ENCODE peak calls at places on chromosomes 3 and 15, in five cellular contexts. One of them, this sample, is unnamed.

GRCh38 chr3:119091936-119092677 is 53.9 kb upstream of the TEX55 start:
- DNase-seq in NCI-H1092: no peak
- DNase-seq in AG09319: no peak
- DNase-seq in activated naive CD8-positive, alpha-beta T cell treated with anti-CD3 and anti-CD28 coated beads, Interleukin-2, amount 50 U/mL, for 24 hours: no peak
- DNase-seq in fibroblast of mammary gland: no peak
- DNase-seq in this sample: no peak

GRCh38 chr3:50324351-50325144 is 2.0 kb upstream of the HYAL2 start:
- DNase-seq in NCI-H1092: peak
- DNase-seq in AG09319: no peak
- DNase-seq in activated naive CD8-positive, alpha-beta T cell treated with anti-CD3 and anti-CD28 coated beads, Interleukin-2, amount 50 U/mL, for 24 hours: peak
- DNase-seq in fibroblast of mammary gland: peak
- DNase-seq in this sample: no peak

GRCh38 chr3:28989646-28990089 is 291.2 kb upstream of the RBMS3 start:
- DNase-seq in NCI-H1092: no peak
- DNase-seq in AG09319: no peak
- DNase-seq in activated naive CD8-positive, alpha-beta T cell treated with anti-CD3 and anti-CD28 coated beads, Interleukin-2, amount 50 U/mL, for 24 hours: no peak
- DNase-seq in fibroblast of mammary gland: no peak
- DNase-seq in this sample: no peak

GRCh38 chr15:88699861-88700260 is 61.0 kb downstream of the ISG20 start:
- DNase-seq in NCI-H1092: no peak
- DNase-seq in AG09319: no peak
- DNase-seq in activated naive CD8-positive, alpha-beta T cell treated with anti-CD3 and anti-CD28 coated beads, Interleukin-2, amount 50 U/mL, for 24 hours: no peak
- DNase-seq in fibroblast of mammary gland: no peak
- DNase-seq in this sample: no peak

GRCh38 chr3:49476563-49476962 is 6.5 kb downstream of the DAG1 start:
- DNase-seq in NCI-H1092: no peak
- DNase-seq in AG09319: no peak
- DNase-seq in activated naive CD8-positive, alpha-beta T cell treated with anti-CD3 and anti-CD28 coated beads, Interleukin-2, amount 50 U/mL, for 24 hours: peak
- DNase-seq in fibroblast of mammary gland: peak
- DNase-seq in this sample: no peak

GRCh38 chr3:122052968-122053367 is 2.2 kb upstream of the CD86 start:
- DNase-seq in NCI-H1092: no peak
- DNase-seq in AG09319: no peak
- DNase-seq in activated naive CD8-positive, alpha-beta T cell treated with anti-CD3 and anti-CD28 coated beads, Interleukin-2, amount 50 U/mL, for 24 hours: no peak
- DNase-seq in fibroblast of mammary gland: no peak
- DNase-seq in this sample: no peak

GRCh38 chr3:8663177-8664061 is 18.8 kb upstream of the SSUH2 start:
- DNase-seq in NCI-H1092: peak
- DNase-seq in AG09319: peak
- DNase-seq in activated naive CD8-positive, alpha-beta T cell treated with anti-CD3 and anti-CD28 coated beads, Interleukin-2, amount 50 U/mL, for 24 hours: peak
- DNase-seq in fibroblast of mammary gland: peak
- DNase-seq in this sample: no peak

GRCh38 chr3:62876064-62876463 is 848 bp upstream of the CADPS start:
- DNase-seq in NCI-H1092: peak
- DNase-seq in AG09319: no peak
- DNase-seq in activated naive CD8-positive, alpha-beta T cell treated with anti-CD3 and anti-CD28 coated beads, Interleukin-2, amount 50 U/mL, for 24 hours: peak
- DNase-seq in fibroblast of mammary gland: peak
- DNase-seq in this sample: no peak

GRCh38 chr15:57456559-57456958 is 80.3 kb downstream of the CGNL1 start:
- DNase-seq in NCI-H1092: no peak
- DNase-seq in AG09319: no peak
- DNase-seq in activated naive CD8-positive, alpha-beta T cell treated with anti-CD3 and anti-CD28 coated beads, Interleukin-2, amount 50 U/mL, for 24 hours: no peak
- DNase-seq in fibroblast of mammary gland: no peak
- DNase-seq in this sample: no peak

GRCh38 chr15:91872356-91873132 is 19.0 kb downstream of the SLCO3A1 start:
- DNase-seq in NCI-H1092: no peak
- DNase-seq in AG09319: no peak
- DNase-seq in activated naive CD8-positive, alpha-beta T cell treated with anti-CD3 and anti-CD28 coated beads, Interleukin-2, amount 50 U/mL, for 24 hours: no peak
- DNase-seq in fibroblast of mammary gland: no peak
- DNase-seq in this sample: no peak

GRCh38 chr15:80403712-80404056 is 498 bp upstream of the ARNT2 start:
- DNase-seq in NCI-H1092: peak
- DNase-seq in AG09319: no peak
- DNase-seq in activated naive CD8-positive, alpha-beta T cell treated with anti-CD3 and anti-CD28 coated beads, Interleukin-2, amount 50 U/mL, for 24 hours: no peak
- DNase-seq in fibroblast of mammary gland: no peak
- DNase-seq in this sample: no peak

GRCh38 chr3:52068055-52068704 is 11.8 kb upstream of the DUSP7 start:
- DNase-seq in NCI-H1092: no peak
- DNase-seq in AG09319: no peak
- DNase-seq in activated naive CD8-positive, alpha-beta T cell treated with anti-CD3 and anti-CD28 coated beads, Interleukin-2, amount 50 U/mL, for 24 hours: no peak
- DNase-seq in fibroblast of mammary gland: peak
- DNase-seq in this sample: no peak

GRCh38 chr15:68951813-68952212 is 21.5 kb downstream of the SPESP1 start:
- DNase-seq in NCI-H1092: no peak
- DNase-seq in AG09319: no peak
- DNase-seq in activated naive CD8-positive, alpha-beta T cell treated with anti-CD3 and anti-CD28 coated beads, Interleukin-2, amount 50 U/mL, for 24 hours: no peak
- DNase-seq in fibroblast of mammary gland: no peak
- DNase-seq in this sample: no peak

This sample was measured in activated CD4-positive, CD25-positive, alpha-beta regulatory T cell treated with anti-CD3 and anti-CD28 coated beads, Interleukin-2, amount 50 U/mL, for 16 hours.